ENCODE peak calls at places on chromosomes 13 and 19, in four cellular contexts. P is body of pancreas, N is Peyer's patch, C is fibroblast of lung. Q is an unnamed sample.

GRCh38 chr19:18961767-18962423 is 20.9 kb upstream of the HOMER3 start:
- DNase-seq in P (no peak), N (no peak), C (no peak), Q (peak; percentile 65)

GRCh38 chr13:100300708-100301107 is 211.8 kb downstream of the PCCA start:
- DNase-seq in P (no peak), N (no peak), C (no peak), Q (no peak)

GRCh38 chr13:94620286-94620896 is 18.7 kb downstream of the GPR180 start:
- DNase-seq in P (no peak), N (no peak), C (peak; percentile 49), Q (no peak)

GRCh38 chr13:33610471-33611015 is 207.4 kb upstream of the RFC3 start:
- DNase-seq in P (no peak), N (no peak), C (no peak), Q (no peak)

GRCh38 chr13:40283666-40284065 is 382.8 kb downstream of the FOXO1 start:
- DNase-seq in P (no peak), N (no peak), C (no peak), Q (peak; percentile 15)

GRCh38 chr19:47891622-47891922 is 5.5 kb upstream of the SULT2A1 start:
- DNase-seq in P (no peak), N (no peak), C (no peak), Q (no peak)

GRCh38 chr13:40235160-40235796 is 431.2 kb downstream of the FOXO1 start:
- DNase-seq in P (no peak), N (no peak), C (peak; percentile 45), Q (no peak)

GRCh38 chr19:18975011-18975410 is 34.0 kb upstream of the HOMER3 start:
- DNase-seq in P (no peak), N (no peak), C (no peak), Q (no peak)

GRCh38 chr13:106530907-106531520 is 4.4 kb downstream of the EFNB2 start:
- DNase-seq in P (no peak), N (no peak), C (no peak), Q (no peak)

GRCh38 chr19:12155324-12155723 is 1.2 kb downstream of the ZNF625 start:
- DNase-seq in P (no peak), N (no peak), C (no peak), Q (no peak)

GRCh38 chr13:59111711-59112110 is 1052.0 kb downstream of the DIAPH3 start:
- DNase-seq in P (no peak), N (no peak), C (peak; percentile 76), Q (no peak)

GRCh38 chr13:46648166-46648607 is 95.2 kb downstream of the LRCH1 start:
- DNase-seq in P (peak; percentile 58), N (no peak), C (peak; percentile 54), Q (peak; percentile 65)

GRCh38 chr13:36814465-36814864 is 4.6 kb upstream of the RFXAP start:
- DNase-seq in P (no peak), N (no peak), C (no peak), Q (no peak)

GRCh38 chr19:46745521-46746280 is at the start of gene FKRP:
- DNase-seq in P (no peak), N (no peak), C (no peak), Q (peak; percentile 55)

GRCh38 chr13:94236876-94237275 is 242.6 kb downstream of the DCT start:
- DNase-seq in P (no peak), N (no peak), C (no peak), Q (no peak)

GRCh38 chr13:23915308-23915707 is 18.0 kb upstream of the C1QTNF9B start:
- DNase-seq in P (no peak), N (no peak), C (no peak), Q (no peak)

GRCh38 chr19:3954107-3954506 is 16.8 kb downstream of the DAPK3 start:
- DNase-seq in P (no peak), N (no peak), C (no peak), Q (no peak)

GRCh38 chr19:6481541-6482342 is at the start of gene DENND1C:
- DNase-seq in P (peak; percentile 34), N (no peak), C (no peak), Q (peak; percentile 45)

GRCh38 chr19:45097776-45098520 is 5.0 kb downstream of the PPP1R37 start:
- DNase-seq in P (peak; percentile 51), N (peak; percentile 80), C (peak; percentile 92), Q (peak; percentile 68)

GRCh38 chr19:53982056-53982455 is 9.4 kb upstream of the CACNG6 start:
- DNase-seq in P (no peak), N (no peak), C (no peak), Q (no peak)

GRCh38 chr13:26707122-26708006 is 53.2 kb downstream of the GPR12 start:
- DNase-seq in P (no peak), N (no peak), C (peak; percentile 46), Q (peak; percentile 61)

GRCh38 chr19:42066075-42066754 is 3.8 kb downstream of the GRIK5 start:
- DNase-seq in P (no peak), N (no peak), C (peak; percentile 12), Q (peak; percentile 49)

GRCh38 chr13:50844181-50844875 is 836 bp upstream of the DLEU7 start:
- DNase-seq in P (no peak), N (no peak), C (no peak), Q (no peak)

GRCh38 chr19:23286477-23286876 is 36.3 kb upstream of the ZNF724 start:
- DNase-seq in P (no peak), N (no peak), C (no peak), Q (no peak)

GRCh38 chr13:93620366-93620765 is 393.8 kb downstream of the GPC6 start:
- DNase-seq in P (no peak), N (no peak), C (no peak), Q (no peak)

GRCh38 chr19:21603431-21604153 is 98.2 kb downstream of the ZNF429 start:
- DNase-seq in P (no peak), N (no peak), C (no peak), Q (no peak)

GRCh38 chr19:50926144-50926543 is 14.9 kb upstream of the KLK4 start:
- DNase-seq in P (no peak), N (no peak), C (no peak), Q (no peak)

GRCh38 chr19:42216653-42217521 is 590 bp downstream of the DEDD2 start:
- DNase-seq in P (peak; percentile 53), N (peak; percentile 68), C (peak; percentile 23), Q (peak; percentile 62)

GRCh38 chr19:55241935-55242464 is 13.4 kb upstream of the TMEM86B start:
- DNase-seq in P (no peak), N (peak; percentile 16), C (no peak), Q (no peak)

GRCh38 chr13:104043184-104043583 is 977.0 kb upstream of the SLC10A2 start:
- DNase-seq in P (no peak), N (no peak), C (peak; percentile 17), Q (no peak)

GRCh38 chr13:27857271-27857670 is 62.5 kb upstream of the PDX1 start:
- DNase-seq in P (no peak), N (no peak), C (no peak), Q (no peak)

GRCh38 chr13:108176685-108177274 is 38.6 kb downstream of the LIG4 start:
- DNase-seq in P (peak; percentile 21), N (no peak), C (peak; percentile 12), Q (peak; percentile 44)

GRCh38 chr19:12015753-12016116 is 19.7 kb downstream of the ZNF433 start:
- DNase-seq in P (no peak), N (no peak), C (no peak), Q (no peak)

GRCh38 chr19:41039806-41040205 is 48.4 kb upstream of the CYP2A13 start:
- DNase-seq in P (no peak), N (no peak), C (no peak), Q (no peak)
- H3K9me3 ChIP-seq in P (no peaks in the 10 kb centered on the region), N (no peaks in the 10 kb centered on the region), C (no peaks in the 10 kb centered on the region), Q (peaks cover 10% of the 10 kb centered on the region)

GRCh38 chr13:78630509-78630908 is 27.2 kb upstream of the POU4F1 start:
- DNase-seq in P (no peak), N (no peak), C (no peak), Q (no peak)
- H3K36me3 ChIP-seq in P (no peaks in the 10 kb centered on the region), N (no peaks in the 10 kb centered on the region), C (no peaks in the 10 kb centered on the region), Q (peaks cover 3% of the 10 kb centered on the region)

DNA sequence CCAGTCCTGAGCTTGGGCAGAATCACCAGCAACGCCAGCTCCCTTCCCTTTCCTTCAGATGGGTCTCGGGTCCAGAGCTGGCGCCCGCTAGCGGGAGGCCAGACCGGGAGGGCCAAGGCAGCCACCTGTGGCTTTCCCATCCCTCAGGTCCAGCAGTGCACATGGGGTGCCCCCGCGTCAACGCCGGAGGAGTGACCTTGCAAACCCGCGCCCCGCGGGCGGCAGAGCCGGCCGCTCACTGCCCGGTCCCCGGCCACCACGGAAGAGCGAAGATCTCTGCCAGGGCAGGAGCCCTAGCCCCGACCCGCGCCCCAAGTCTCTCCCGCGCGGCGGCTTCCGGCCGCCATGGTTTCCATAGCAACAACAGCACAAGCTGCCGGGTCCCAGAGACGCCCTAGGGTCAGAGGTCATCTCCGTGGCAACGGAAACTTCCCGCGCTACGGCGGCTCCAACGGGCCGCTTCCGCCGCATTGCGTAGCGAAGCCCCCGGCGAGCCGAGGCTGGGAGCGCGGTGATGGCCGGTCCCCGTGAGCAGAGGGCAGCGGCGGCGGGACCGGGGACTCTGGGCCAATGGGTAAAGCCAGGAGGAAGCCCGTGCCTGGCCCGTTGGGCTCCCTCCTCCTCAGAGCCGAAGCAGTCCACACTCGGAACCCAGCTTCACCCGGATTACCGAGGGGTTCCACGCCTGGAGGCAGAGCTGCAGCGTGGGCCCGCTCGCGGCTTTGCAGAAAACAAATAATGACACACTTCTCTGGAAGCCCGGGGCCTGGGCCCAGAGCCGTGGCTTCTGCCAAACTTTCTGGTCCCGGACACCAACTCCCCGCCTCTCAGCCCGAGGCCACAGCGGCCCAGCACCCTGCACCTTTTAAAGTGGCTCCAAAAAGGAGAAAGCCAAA is 7.4 kb downstream of the FGF14 start:
- DNase-seq in P (peak; percentile 97), N (peak; percentile 91), C (peak; percentile 95), Q (no peak)
- TF ChIP-seq CTCF in P (no peak), N (no peak), C (peak; percentile 27), Q (no peak)

DNA sequence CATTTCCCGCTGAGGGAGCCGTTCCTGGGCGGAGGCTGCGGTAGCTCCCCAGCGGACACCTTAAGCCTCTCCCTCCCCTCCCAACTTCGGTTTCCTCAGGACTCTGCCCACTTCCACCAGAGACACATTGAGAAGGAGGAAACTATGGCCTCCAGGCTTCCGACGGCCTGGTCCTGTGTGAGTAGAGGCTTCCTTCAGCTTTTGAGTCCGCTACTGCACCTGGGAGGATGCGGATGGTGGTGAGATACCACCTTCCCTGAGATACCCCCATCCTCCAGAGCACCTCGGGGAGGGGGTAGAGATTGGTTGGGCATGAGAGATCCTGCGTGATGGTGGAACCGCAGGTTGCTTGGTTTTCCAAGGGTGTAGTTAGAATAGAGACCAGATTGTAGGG is 958 bp downstream of the ZNF274 start:
- DNase-seq in P (no peak), N (no peak), C (no peak), Q (no peak)
- H3K9me3 ChIP-seq in P (peaks cover 68% of the 10 kb centered on the region), N (peaks cover 71% of the 10 kb centered on the region), C (peaks cover 19% of the 10 kb centered on the region), Q (peaks cover 58% of the 10 kb centered on the region)

GRCh38 chr19:58217607-58218391 is 10.9 kb upstream of the ZNF544 start:
- DNase-seq in P (no peak), N (no peak), C (no peak), Q (no peak)

GRCh38 chr19:58212336-58213074 is 16.2 kb upstream of the ZNF544 start:
- DNase-seq in P (no peak), N (no peak), C (no peak), Q (no peak)

GRCh38 chr19:58217069-58217481 is 11.6 kb upstream of the ZNF544 start:
- DNase-seq in P (no peak), N (no peak), C (no peak), Q (no peak)

GRCh38 chr19:58209577-58209976 is 19.1 kb upstream of the ZNF544 start:
- DNase-seq in P (no peak), N (no peak), C (no peak), Q (no peak)

DNA sequence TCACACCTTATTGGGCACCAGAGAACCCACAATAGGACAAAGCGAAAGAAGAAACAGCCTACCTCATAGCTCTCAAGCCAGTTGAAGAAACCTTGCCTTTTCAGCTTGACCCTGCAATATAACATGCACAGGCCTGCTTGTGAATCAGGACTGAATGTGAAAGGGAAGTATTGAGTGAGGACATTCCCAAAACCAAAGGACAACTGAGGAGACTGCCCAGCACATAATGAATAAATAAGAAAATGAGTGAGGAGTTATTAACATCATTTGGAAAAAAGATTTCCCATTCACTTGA is 15.7 kb upstream of the ZNF544 start:
- DNase-seq in P (no peak), N (no peak), C (no peak), Q (no peak)
- H3K36me3 ChIP-seq in P (peaks cover 50% of the 10 kb centered on the region), N (no peaks in the 10 kb centered on the region), C (peaks cover 17% of the 10 kb centered on the region), Q (peaks cover 13% of the 10 kb centered on the region)

Q was measured in Caco-2.